ENCODE peak calls at places on chromosomes 12 and 14, in seven cellular contexts. F is pancreas, C is colonic mucosa, M is adipocyte, B is stomach, Y is aorta, A is thyroid gland. L is an unnamed sample.
A peak's percentile ranks its signal among the peaks of the same experiment; 100 is the strongest.

GRCh38 chr14:49303952-49304516 is 282.1 kb downstream of the RPS29 start:
- DNase-seq in B (no peak), F (peak; percentile 16), M (peak; percentile 25), C (peak; percentile 22), A (peak; percentile 57), Y (no peak), L (no peak)

GRCh38 chr12:85713368-85713767 is 122.8 kb downstream of the RASSF9 start:
- DNase-seq in Y (no peak), F (no peak), M (peak; percentile 72), B (no peak), A (no peak), C (no peak), L (no peak)

GRCh38 chr14:36671149-36671548 is 9.5 kb downstream of the PAX9 start:
- DNase-seq in Y (no peak), M (no peak), B (no peak), F (no peak), C (no peak), A (no peak), L (no peak)

GRCh38 chr12:104291867-104292524 is 11.5 kb upstream of the EID3 start:
- DNase-seq in C (no peak), M (peak; percentile 25), Y (no peak), F (no peak), A (no peak), B (no peak), L (no peak)

GRCh38 chr12:3304436-3305135 is 186.4 kb upstream of the PRMT8 start:
- DNase-seq in F (peak; percentile 39), C (no peak), M (peak; percentile 48), B (peak; percentile 46), A (peak; percentile 75), Y (no peak), L (no peak)

GRCh38 chr14:92686763-92687427 is 61.5 kb downstream of the LGMN start:
- DNase-seq in Y (peak; percentile 95), B (peak; percentile 86), M (peak; percentile 80), C (peak; percentile 84), A (peak; percentile 84), F (peak; percentile 86), L (peak; percentile 80)

GRCh38 chr12:113097716-113098427 is 37.7 kb downstream of the RASAL1 start:
- DNase-seq in M (peak; percentile 8), B (no peak), C (no peak), Y (no peak), A (peak; percentile 46), F (peak; percentile 42), L (peak; percentile 60)

GRCh38 chr12:101962486-101962885 is 85.1 kb downstream of the DRAM1 start:
- DNase-seq in B (no peak), A (peak; percentile 16), F (no peak), C (no peak), Y (no peak), M (no peak), L (no peak)

GRCh38 chr12:6180300-6181051 is 19.7 kb upstream of the CD9 start:
- DNase-seq in Y (peak; percentile 90), B (peak; percentile 57), C (peak; percentile 59), M (peak; percentile 56), A (peak; percentile 41), F (no peak), L (peak; percentile 57)

GRCh38 chr12:108918960-108919642 is 39.2 kb downstream of the DAO start:
- DNase-seq in A (no peak), Y (no peak), B (no peak), C (no peak), M (no peak), F (no peak), L (no peak)

GRCh38 chr12:30002677-30003076 is 218.9 kb upstream of the TMTC1 start:
- DNase-seq in A (no peak), F (no peak), C (no peak), B (no peak), M (no peak), Y (no peak), L (no peak)

GRCh38 chr12:22100952-22101748 is 55.1 kb downstream of the CMAS start:
- DNase-seq in B (peak; percentile 46), M (peak; percentile 74), A (peak; percentile 33), Y (no peak), C (peak; percentile 54), F (peak; percentile 34), L (no peak)

GRCh38 chr12:124395284-124395752 is 100.4 kb downstream of the RFLNA start:
- DNase-seq in A (no peak), B (no peak), Y (no peak), F (no peak), M (no peak), C (no peak), L (no peak)

GRCh38 chr12:67475725-67476124 is 172.8 kb upstream of the DYRK2 start:
- DNase-seq in B (no peak), F (no peak), M (no peak), Y (no peak), C (no peak), A (no peak), L (no peak)

GRCh38 chr14:94598816-94599655 is 13.2 kb upstream of the SERPINA3 start:
- DNase-seq in Y (peak; percentile 70), B (peak; percentile 71), M (peak; percentile 97), F (peak; percentile 96), A (peak; percentile 43), C (peak; percentile 80), L (peak; percentile 61)

GRCh38 chr12:95358111-95359083 is 115.6 kb upstream of the METAP2 start:
- DNase-seq in A (no peak), Y (no peak), F (no peak), B (no peak), C (no peak), M (peak; percentile 37), L (no peak)

GRCh38 chr14:29895591-29896043 is 32.0 kb downstream of the PRKD1 start:
- DNase-seq in F (no peak), C (no peak), B (peak; percentile 37), M (no peak), A (no peak), Y (no peak), L (no peak)

GRCh38 chr14:65423986-65424385 is 11.5 kb downstream of the FUT8 start:
- DNase-seq in B (no peak), Y (no peak), C (no peak), M (no peak), F (no peak), A (no peak), L (no peak)

GRCh38 chr14:59419383-59419782 is 45.8 kb downstream of the GPR135 start:
- DNase-seq in F (no peak), B (no peak), A (no peak), Y (no peak), C (no peak), M (no peak), L (no peak)

GRCh38 chr14:66015046-66015780 is 471.0 kb upstream of the CCDC196 start:
- DNase-seq in F (no peak), Y (no peak), M (no peak), B (no peak), C (no peak), A (no peak), L (no peak)

GRCh38 chr14:20327005-20327869 is 5.8 kb downstream of the CCNB1IP1 start:
- DNase-seq in C (peak; percentile 33), Y (no peak), B (no peak), F (no peak), A (no peak), M (peak; percentile 90), L (no peak)

GRCh38 chr12:56880416-56881035 is 53.7 kb downstream of the SDR9C7 start:
- DNase-seq in B (no peak), Y (no peak), M (no peak), A (no peak), F (no peak), C (no peak), L (no peak)
- H3K9me3 ChIP-seq in B (peaks cover 12% of the 10 kb centered on the region), Y (peaks cover 2% of the 10 kb centered on the region), M (peaks cover 9% of the 10 kb centered on the region), A (no peaks in the 10 kb centered on the region), F (no peaks in the 10 kb centered on the region), C (no peaks in the 10 kb centered on the region), L (peaks cover 16% of the 10 kb centered on the region)

DNA sequence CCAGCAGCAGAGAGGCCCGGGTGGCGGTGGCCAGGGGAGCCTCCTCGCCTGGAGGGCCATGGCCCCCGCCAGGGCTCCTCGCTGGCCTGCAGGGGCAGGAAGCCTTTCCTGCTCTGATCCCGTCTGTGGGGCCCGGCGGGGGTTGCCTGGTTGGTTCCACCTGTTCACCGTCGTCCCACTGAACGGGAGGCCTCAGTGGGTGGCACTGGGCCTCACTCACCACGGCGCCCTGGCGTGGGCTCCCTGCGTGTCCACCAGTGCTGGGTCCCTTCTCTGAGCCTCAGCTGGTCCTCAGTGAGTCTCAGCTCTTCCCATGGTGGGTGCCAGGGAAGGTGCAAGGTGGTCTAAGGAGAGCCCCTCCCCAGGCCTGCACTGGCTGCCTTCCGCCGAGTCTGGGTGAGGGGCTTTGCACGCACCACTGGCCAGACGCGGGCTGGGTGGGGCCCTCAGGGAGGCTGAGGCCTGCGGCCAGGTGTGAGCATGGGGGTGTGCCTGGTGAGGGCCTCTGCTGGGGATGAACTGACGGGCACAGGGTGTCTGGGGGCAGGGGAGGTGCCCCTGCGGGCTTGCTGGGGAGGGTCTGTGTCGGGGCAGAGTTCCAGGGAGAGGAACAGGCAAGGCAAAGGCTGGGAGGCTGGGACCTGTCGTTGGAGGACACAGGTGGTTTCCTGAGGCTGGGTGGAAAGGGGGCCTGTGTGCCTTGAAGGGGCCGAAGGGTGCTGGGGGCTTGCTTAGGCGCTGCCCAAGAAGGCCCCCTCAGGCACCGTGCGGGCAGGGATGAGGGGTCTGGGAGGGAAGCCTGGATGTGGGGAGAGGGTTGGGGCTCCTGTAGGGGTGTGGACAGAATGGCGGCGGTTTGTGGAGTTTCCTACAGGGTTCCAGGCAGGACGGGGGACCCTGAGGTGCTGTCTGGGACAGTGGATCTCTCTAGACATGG is 339.8 kb downstream of the TMEM121 start:
- DNase-seq in C (no peak), M (no peak), Y (peak; percentile 57), A (no peak), F (no peak), B (peak; percentile 23), L (peak; percentile 11)
- H3K9me3 ChIP-seq in C (no peaks in the 10 kb centered on the region), M (peaks cover 4% of the 10 kb centered on the region), Y (no peaks in the 10 kb centered on the region), A (no peaks in the 10 kb centered on the region), F (no peaks in the 10 kb centered on the region), B (no peaks in the 10 kb centered on the region), L (no peaks in the 10 kb centered on the region)

DNA sequence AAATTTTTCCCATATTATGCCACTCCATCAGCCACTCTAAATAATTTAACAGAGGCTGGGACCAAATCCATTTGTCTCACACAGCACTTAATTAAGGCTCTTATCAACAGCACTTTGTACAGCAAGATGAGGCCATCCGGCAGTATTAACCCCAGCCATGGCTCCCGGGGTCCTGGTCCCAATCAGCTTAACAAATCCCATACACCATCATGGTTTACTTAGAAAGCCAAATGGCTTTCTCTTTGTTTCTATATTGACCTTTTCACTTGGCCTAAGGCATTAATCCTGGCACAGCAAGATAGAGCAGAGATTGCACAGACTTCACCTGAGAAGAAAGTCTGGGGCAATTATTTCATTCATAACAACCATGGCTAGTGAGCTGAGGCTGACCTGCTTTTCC is 38.6 kb downstream of the SPTSSA start:
- DNase-seq in A (no peak), B (no peak), Y (no peak), C (no peak), F (no peak), M (no peak), L (no peak)
- H3K9me3 ChIP-seq in A (no peaks in the 10 kb centered on the region), B (peaks cover 9% of the 10 kb centered on the region), Y (peaks cover 7% of the 10 kb centered on the region), C (no peaks in the 10 kb centered on the region), F (no peaks in the 10 kb centered on the region), M (peaks cover 18% of the 10 kb centered on the region), L (peaks cover 28% of the 10 kb centered on the region)

DNA sequence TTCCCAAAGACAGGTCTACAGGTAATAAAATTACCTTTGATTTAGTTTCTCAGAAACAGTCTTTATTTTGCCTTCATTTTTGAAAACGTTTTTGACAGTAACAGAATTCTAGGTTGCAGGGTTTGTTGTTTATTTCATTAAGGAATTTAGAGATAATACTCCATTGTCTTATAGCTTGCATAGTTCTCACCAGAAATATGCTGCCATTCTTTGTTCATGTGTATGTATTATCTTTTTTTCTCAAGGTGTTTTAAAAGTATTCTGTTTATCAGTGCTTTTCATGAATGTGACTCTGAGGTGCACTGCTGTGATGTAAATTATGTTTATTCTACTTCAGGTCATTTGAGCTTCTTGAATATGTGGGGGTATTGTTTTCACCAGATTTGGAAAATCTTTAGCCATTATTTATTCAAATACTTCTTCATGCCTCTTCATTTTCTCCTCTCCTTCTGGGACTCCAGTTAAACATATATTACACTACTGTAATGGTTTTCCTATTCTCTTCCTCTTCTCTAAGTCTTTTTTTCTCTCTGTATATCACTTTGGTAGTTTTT is 32.7 kb downstream of the ZNF605 start:
- DNase-seq in F (no peak), C (no peak), B (no peak), M (no peak), A (no peak), Y (no peak), L (no peak)
- H3K9me3 ChIP-seq in F (peaks cover 17% of the 10 kb centered on the region), C (peaks cover 22% of the 10 kb centered on the region), B (peaks cover 96% of the 10 kb centered on the region), M (peaks cover 100% of the 10 kb centered on the region), A (peaks cover 23% of the 10 kb centered on the region), Y (peaks cover 28% of the 10 kb centered on the region), L (peaks cover 100% of the 10 kb centered on the region)